ENCODE peak calls at places on chromosomes 3 and 15, in ten cellular contexts. I, Y, W, F, P, K, Z, O, V and G are unnamed samples.

GRCh38 chr3:119315600-119316312 is 21.6 kb downstream of the ARHGAP31 start:
- DNase-seq in I (peak), P (no peak), W (no peak), K (no peak), F (no peak), O (no peak), Z (no peak), V (no peak), Y (no peak), G (no peak)

GRCh38 chr3:161415506-161416231 is 44.4 kb upstream of the SPTSSB start:
- DNase-seq in F (no peak), Z (no peak), Y (no peak), O (no peak), P (peak), W (no peak), I (peak), V (no peak), K (peak), G (no peak)

GRCh38 chr3:33957176-33957575 is 158.7 kb downstream of the PDCD6IP start:
- DNase-seq in K (no peak), Z (no peak), I (no peak), F (no peak), O (no peak), P (no peak), W (no peak), V (no peak), Y (no peak), G (no peak)

GRCh38 chr3:42780892-42781700 is 8.0 kb upstream of the CCDC13 start:
- DNase-seq in F (no peak), V (peak), K (peak), P (peak), Y (peak), Z (no peak), I (peak), W (no peak), O (no peak), G (no peak)

GRCh38 chr15:30992073-30992363 is 590 bp upstream of the MTMR10 start:
- DNase-seq in P (no peak), I (no peak), V (no peak), W (no peak), Y (no peak), K (no peak), Z (no peak), F (no peak), O (no peak), G (no peak)

GRCh38 chr3:195853930-195854478 is 42.3 kb upstream of the MUC4 start:
- DNase-seq in K (no peak), F (no peak), O (no peak), W (no peak), I (no peak), P (no peak), Z (no peak), V (no peak), Y (no peak), G (no peak)

GRCh38 chr3:10116138-10116460 is 624 bp downstream of the BRK1 start:
- DNase-seq in I (peak), V (no peak), F (peak), O (no peak), W (no peak), P (peak), K (peak), Z (no peak), Y (no peak), G (no peak)

GRCh38 chr15:81725590-81725989 is 320.2 kb downstream of the MEX3B start:
- DNase-seq in V (no peak), F (no peak), Z (no peak), P (no peak), I (no peak), W (no peak), K (no peak), Y (no peak), O (no peak), G (no peak)

GRCh38 chr3:52742418-52743041 is 28.2 kb downstream of the NEK4 start:
- DNase-seq in W (no peak), K (peak), Z (no peak), V (peak), O (no peak), F (no peak), Y (no peak), I (peak), P (peak), G (no peak)

GRCh38 chr3:154122096-154122911 is 1.1 kb downstream of the ARHGEF26 start:
- DNase-seq in W (no peak), O (peak), F (no peak), V (no peak), Z (peak), P (no peak), Y (no peak), K (no peak), I (no peak), G (peak)

GRCh38 chr3:129888739-129889138 is 4.8 kb downstream of the TMCC1 start:
- DNase-seq in W (no peak), F (no peak), P (peak), O (no peak), I (peak), V (no peak), Z (no peak), Y (no peak), K (peak), G (peak)